ENCODE peak calls at places on chromosomes 4 and X, in six cellular contexts. D is AG09309; R is progenitor cell of endocrine pancreas; N is fibroblast of mammary gland; E is CD8-positive, alpha-beta T cell; Y is RWPE1. U is an unnamed sample.
A peak's percentile ranks its signal among the peaks of the same experiment; 100 is the strongest.

GRCh38 chr4:80184791-80185756 is 12.2 kb upstream of the PRDM8 start:
- DNase-seq in D (no peak), R (no peak), N (peak; percentile 35), E (no peak), Y (no peak), U (no peak)

GRCh38 chrX:130058667-130059066 is 51.6 kb downstream of the ELF4 start:
- DNase-seq in D (no peak), R (no peak), N (no peak), E (no peak), Y (no peak), U (no peak)

GRCh38 chr4:189941005-189941450 is 356 bp downstream of the FRG1 start:
- DNase-seq in D (no peak), R (no peak), N (no peak), E (no peak), Y (no peak), U (no peak)

GRCh38 chrX:40746536-40746935 is 11.2 kb upstream of the MED14 start:
- DNase-seq in D (no peak), R (no peak), N (no peak), E (no peak), Y (no peak), U (no peak)

GRCh38 chr4:182642831-182643230 is 274.4 kb downstream of the DCTD start:
- DNase-seq in D (no peak), R (no peak), N (peak; percentile 57), E (no peak), Y (peak; percentile 3), U (no peak)

GRCh38 chr4:182644326-182645050 is 272.7 kb downstream of the DCTD start:
- DNase-seq in D (no peak), R (no peak), N (peak; percentile 65), E (no peak), Y (no peak), U (no peak)

GRCh38 chr4:110049951-110050925 is 137.6 kb downstream of the EGF start:
- DNase-seq in D (no peak), R (peak; percentile 18), N (peak; percentile 57), E (peak; percentile 33), Y (peak; percentile 42), U (no peak)

GRCh38 chr4:4446434-4446833 is 59.5 kb downstream of the NSG1 start:
- DNase-seq in D (no peak), R (no peak), N (no peak), E (no peak), Y (no peak), U (no peak)

GRCh38 chr4:142547974-142548373 is 298.1 kb downstream of the INPP4B start:
- DNase-seq in D (no peak), R (no peak), N (peak; percentile 14), E (no peak), Y (peak; percentile 15), U (no peak)

GRCh38 chr4:53432528-53433424 is 55.3 kb downstream of the FIP1L1 start:
- DNase-seq in D (no peak), R (no peak), N (no peak), E (no peak), Y (no peak), U (no peak)

GRCh38 chrX:150146271-150146888 is 208.1 kb upstream of the EOLA2 start:
- DNase-seq in D (no peak), R (no peak), N (no peak), E (no peak), Y (no peak), U (no peak)

GRCh38 chr4:97150966-97151365 is 992.3 kb downstream of the STPG2 start:
- DNase-seq in D (no peak), R (no peak), N (no peak), E (no peak), Y (no peak), U (no peak)

GRCh38 chr4:33013280-33013679 is 2293.1 kb downstream of the PCDH7 start:
- DNase-seq in D (no peak), R (no peak), N (no peak), E (no peak), Y (no peak), U (no peak)

GRCh38 chrX:18721683-18722499 is 14.4 kb downstream of the PPEF1 start:
- DNase-seq in D (no peak), R (no peak), N (no peak), E (no peak), Y (no peak), U (no peak)

GRCh38 chrX:106862972-106863688 is 40.0 kb downstream of the RIPPLY1 start:
- DNase-seq in D (no peak), R (no peak), N (peak; percentile 9), E (no peak), Y (peak; percentile 3), U (no peak)

GRCh38 chr4:2663275-2663674 is 92.9 kb downstream of the TNIP2 start:
- DNase-seq in D (no peak), R (no peak), N (no peak), E (no peak), Y (no peak), U (no peak)

GRCh38 chr4:90245837-90246236 is 118.6 kb downstream of the CCSER1 start:
- DNase-seq in D (no peak), R (no peak), N (no peak), E (no peak), Y (no peak), U (no peak)

GRCh38 chr4:135249006-135249405 is 1047.4 kb upstream of the PABPC4L start:
- DNase-seq in D (no peak), R (no peak), N (no peak), E (no peak), Y (no peak), U (no peak)

GRCh38 chrX:150582338-150582948 is 14.0 kb downstream of the MTM1 start:
- DNase-seq in D (no peak), R (no peak), N (peak; percentile 1), E (no peak), Y (no peak), U (no peak)

GRCh38 chr4:81304871-81305270 is 89.8 kb upstream of the PRKG2 start:
- DNase-seq in D (no peak), R (no peak), N (no peak), E (no peak), Y (no peak), U (no peak)

GRCh38 chr4:20251796-20252655 is at the start of gene SLIT2:
- DNase-seq in D (no peak), R (peak; percentile 90), N (peak; percentile 75), E (no peak), Y (peak; percentile 79), U (peak; percentile 87)

GRCh38 chr4:20251061-20251795 is 477 bp upstream of the SLIT2 start:
- DNase-seq in D (no peak), R (no peak), N (no peak), E (no peak), Y (no peak), U (no peak)

GRCh38 chr4:20252656-20253271 is 1.1 kb downstream of the SLIT2 start:
- DNase-seq in D (no peak), R (peak; percentile 18), N (peak; percentile 50), E (no peak), Y (no peak), U (peak; percentile 73)

GRCh38 chr4:20248155-20248558 is 3.5 kb upstream of the SLIT2 start:
- DNase-seq in D (peak; percentile 81), R (no peak), N (peak; percentile 92), E (no peak), Y (no peak), U (no peak)

DNA sequence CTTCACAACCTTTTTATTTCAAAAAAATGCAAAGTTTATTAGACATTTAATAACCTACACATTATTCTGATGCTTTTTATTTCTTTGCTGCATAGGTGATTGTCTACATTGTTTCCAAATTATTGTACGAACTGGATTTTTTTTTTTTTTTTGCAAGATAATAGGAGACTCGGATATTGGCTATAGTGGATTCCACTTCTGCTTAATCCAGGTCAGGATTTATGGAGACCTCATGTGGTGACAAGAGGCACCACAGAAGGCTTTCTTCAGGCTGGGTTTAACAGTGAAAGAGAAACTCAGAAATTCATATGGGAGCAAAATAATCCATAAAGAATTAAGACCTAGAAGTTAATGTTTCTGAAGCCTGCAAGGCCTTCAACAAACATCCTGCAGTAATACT is 2.4 kb upstream of the SLIT2 start:
- DNase-seq in D (no peak), R (no peak), N (peak; percentile 74), E (no peak), Y (no peak), U (no peak)
- TF ChIP-seq CTCF in D (peak; percentile 66), R (peak; percentile 65), N (peak; percentile 77), E (no peak), Y (peak; percentile 43), U (no peak)

GRCh38 chr4:184472540-184473264 is 1.6 kb downstream of the IRF2 start:
- DNase-seq in D (no peak), R (peak; percentile 68), N (peak; percentile 45), E (peak; percentile 39), Y (peak; percentile 55), U (peak; percentile 90)
- TF ChIP-seq CTCF in D (no peak), R (no peak), N (no peak), E (no peak), Y (no peak), U (no peak)

DNA sequence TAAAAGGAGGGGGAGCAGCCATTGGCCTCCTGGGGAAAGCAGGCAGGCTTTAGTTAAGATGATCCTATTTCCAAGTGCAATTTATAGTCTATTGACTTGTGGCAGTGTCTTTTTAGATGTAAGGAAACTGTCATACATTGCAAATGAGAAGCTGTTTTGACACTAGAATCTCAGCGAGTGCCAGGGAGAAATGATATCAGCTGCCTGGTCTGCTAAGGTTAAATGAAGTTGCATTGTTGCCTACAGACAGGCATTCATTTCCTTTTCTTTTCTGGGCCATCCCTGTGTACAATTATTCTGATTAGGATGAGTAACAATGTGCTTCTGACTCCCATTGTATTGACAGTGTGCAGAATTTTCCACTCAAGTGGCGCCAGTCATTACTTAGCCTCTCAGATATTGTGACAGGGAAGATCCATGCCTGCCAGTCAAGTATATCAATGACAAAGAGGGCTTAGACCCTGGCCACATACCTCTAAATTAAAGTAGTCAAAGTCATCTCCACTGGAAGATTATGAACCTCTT is 231.2 kb downstream of the GPAT3 start:
- DNase-seq in D (no peak), R (no peak), N (no peak), E (no peak), Y (no peak), U (no peak)
- TF ChIP-seq CTCF in D (no peak), R (no peak), N (no peak), E (no peak), Y (no peak), U (no peak)

GRCh38 chr4:130031858-130032257 is 935.9 kb downstream of the C4orf33 start:
- DNase-seq in D (no peak), R (no peak), N (no peak), E (no peak), Y (no peak), U (no peak)
- TF ChIP-seq CTCF in D (no peak), R (no peak), N (no peak), E (no peak), Y (no peak), U (no peak)

DNA sequence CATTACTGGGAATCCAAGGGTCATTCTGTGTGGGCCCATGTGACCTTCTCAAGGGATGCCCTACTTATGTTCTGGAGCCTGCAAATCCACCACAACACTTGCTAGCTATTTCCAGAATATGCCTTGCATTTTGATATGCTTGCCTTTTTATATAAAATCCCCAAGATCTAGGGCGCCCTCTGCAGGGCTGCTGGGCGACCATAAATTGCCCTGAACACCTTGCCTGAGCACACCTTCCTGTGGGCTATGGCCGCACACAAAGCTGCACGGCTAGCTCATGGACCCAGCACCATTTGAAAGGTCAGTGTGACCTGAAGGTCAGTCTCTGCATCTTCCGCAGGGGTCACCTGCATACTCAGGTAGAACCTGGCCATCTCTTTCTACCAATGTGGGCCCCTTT is 311.7 kb downstream of the NLGN4X start:
- DNase-seq in D (no peak), R (no peak), N (no peak), E (no peak), Y (no peak), U (no peak)
- TF ChIP-seq CTCF in D (no peak), R (no peak), N (no peak), E (no peak), Y (no peak), U (no peak)